ENCODE peak calls at places on chromosomes 13 and 19, in nine cellular contexts. R is CD8-positive, alpha-beta memory T cell; V is naive thymus-derived CD4-positive, alpha-beta T cell; T is H9; X is neuronal stem cell; P is transverse colon; I is cardiac muscle cell; S is WERI-Rb-1; W is upper lobe of left lung. H is an unnamed sample. For H3K27me3, the result is how much of the 10 kb centered on the place peaks cover.

GRCh38 chr19:27744926-27745844 is 1467.8 kb downstream of the UQCRFS1 start:
- DNase-seq in T (peak), W (no peak), R (no peak), S (no peak), X (no peak), V (no peak), P (no peak), I (no peak), H (no peak)

GRCh38 chr13:60351326-60351725 is 45.7 kb upstream of the TDRD3 start:
- DNase-seq in W (no peak), S (no peak), T (no peak), I (no peak), P (no peak), V (no peak), R (no peak), X (no peak), H (no peak)

GRCh38 chr13:43564941-43565340 is 221.8 kb downstream of the ENOX1 start:
- DNase-seq in R (no peak), I (no peak), T (no peak), V (no peak), W (no peak), P (no peak), S (no peak), X (no peak), H (no peak)

GRCh38 chr13:50577806-50578205 is 265.7 kb downstream of the DLEU7 start:
- DNase-seq in W (no peak), P (no peak), S (no peak), R (no peak), X (no peak), V (no peak), I (no peak), T (no peak), H (no peak)

GRCh38 chr13:32823597-32823996 is 192.6 kb upstream of the KL start:
- DNase-seq in S (no peak), V (no peak), R (no peak), T (no peak), P (no peak), I (no peak), X (no peak), W (no peak), H (no peak)

GRCh38 chr19:50629801-50630200 is 9.9 kb downstream of the SYT3 start:
- DNase-seq in V (no peak), R (no peak), S (no peak), X (no peak), I (no peak), W (peak), T (no peak), P (no peak), H (no peak)

GRCh38 chr19:5460748-5461147 is 5.5 kb downstream of the ZNRF4 start:
- DNase-seq in X (no peak), S (no peak), V (no peak), W (no peak), P (no peak), R (no peak), T (no peak), I (no peak), H (no peak)

GRCh38 chr13:107373551-107373950 is 805.6 kb upstream of the ARGLU1 start:
- DNase-seq in W (no peak), T (peak), R (no peak), P (no peak), S (no peak), X (peak), V (no peak), I (peak), H (peak)

GRCh38 chr19:9075064-9075964 is 11.5 kb upstream of the OR1M1 start:
- DNase-seq in I (peak), X (peak), V (no peak), T (peak), R (no peak), W (peak), S (no peak), P (peak), H (peak)

GRCh38 chr19:17097593-17098126 is 22.1 kb downstream of the MYO9B start:
- DNase-seq in P (no peak), R (no peak), X (no peak), S (no peak), I (peak), V (no peak), T (no peak), W (no peak), H (peak)

GRCh38 chr19:11813801-11814706 is at the start of gene ZNF440:
- DNase-seq in X (peak), I (peak), T (peak), V (peak), W (peak), P (peak), S (peak), R (peak), H (peak)

GRCh38 chr19:18006895-18007604 is 920 bp upstream of the ARRDC2 start:
- DNase-seq in X (peak), W (peak), V (peak), S (peak), P (peak), R (peak), I (peak), T (peak), H (peak)

GRCh38 chr19:6241680-6242079 is 38.1 kb downstream of the MLLT1 start:
- DNase-seq in R (no peak), S (no peak), V (no peak), X (no peak), T (no peak), P (no peak), W (no peak), I (no peak), H (no peak)

GRCh38 chr13:61144834-61145593 is 270.6 kb downstream of the PCDH20 start:
- DNase-seq in W (peak), X (no peak), S (no peak), P (no peak), R (no peak), I (no peak), V (no peak), T (no peak), H (no peak)

GRCh38 chr19:45428385-45429231 is 4.9 kb upstream of the ERCC1 start:
- DNase-seq in X (no peak), V (no peak), P (peak), W (peak), T (peak), R (no peak), I (peak), S (peak), H (no peak)

GRCh38 chr13:20359335-20359734 is 127.2 kb upstream of the GJB6 start:
- DNase-seq in P (no peak), R (no peak), V (no peak), S (no peak), W (no peak), T (no peak), I (no peak), X (no peak), H (no peak)

GRCh38 chr19:4119763-4120162 is 4.2 kb downstream of the MAP2K2 start:
- DNase-seq in R (no peak), W (peak), T (no peak), I (no peak), S (no peak), P (no peak), V (no peak), X (no peak), H (no peak)

GRCh38 chr19:33727331-33728028 is 69.2 kb upstream of the KCTD15 start:
- DNase-seq in W (peak), X (no peak), T (no peak), S (no peak), V (no peak), I (no peak), R (no peak), P (no peak), H (no peak)

GRCh38 chr13:109400192-109400591 is 386.2 kb downstream of the IRS2 start:
- DNase-seq in V (no peak), W (no peak), T (peak), P (peak), I (no peak), X (no peak), R (no peak), S (no peak), H (peak)

GRCh38 chr13:109395014-109395413 is 391.4 kb downstream of the IRS2 start:
- DNase-seq in P (no peak), X (no peak), R (no peak), V (no peak), W (no peak), T (no peak), S (no peak), I (no peak), H (no peak)

GRCh38 chr13:109396266-109396665 is 390.1 kb downstream of the IRS2 start:
- DNase-seq in I (no peak), R (no peak), T (no peak), W (no peak), P (no peak), S (no peak), X (no peak), V (no peak), H (no peak)

GRCh38 chr13:109394311-109394988 is 391.9 kb downstream of the IRS2 start:
- DNase-seq in I (no peak), X (no peak), T (no peak), R (no peak), P (no peak), V (no peak), W (no peak), S (no peak), H (no peak)

GRCh38 chr13:109397285-109397684 is 389.1 kb downstream of the IRS2 start:
- DNase-seq in W (no peak), R (no peak), X (no peak), I (no peak), T (no peak), S (no peak), P (no peak), V (no peak), H (no peak)
- H3K27ac ChIP-seq in W (peak), R (no peak), X (no peak), I (no peak), T (no peak), S (no peak), P (no peak), V (no peak), H (no peak)

GRCh38 chr13:99982741-99983400 is 1.3 kb downstream of the ZIC2 start:
- DNase-seq in T (no peak), I (peak), S (peak), V (no peak), P (no peak), X (no peak), W (peak), R (no peak), H (no peak)
- H3K27me3 ChIP-seq in T (under half), I (half or more), S (under half), V (half or more), P (half or more), X (under half), W (half or more), R (half or more), H (half or more)

GRCh38 chr13:63433546-63434150 is 2018.0 kb upstream of the PCDH20 start:
- DNase-seq in R (no peak), I (no peak), T (no peak), W (no peak), V (no peak), S (no peak), P (no peak), X (no peak), H (no peak)
- H3K27ac ChIP-seq in R (no peak), I (no peak), T (no peak), W (no peak), V (no peak), S (no peak), P (no peak), X (no peak), H (no peak)

GRCh38 chr13:112995395-112996091 is 26.5 kb downstream of the MCF2L start:
- DNase-seq in W (peak), S (no peak), P (peak), I (peak), X (no peak), T (no peak), V (no peak), R (no peak), H (peak)
- H3K27me3 ChIP-seq in W (under half), S (under half), P (under half), I (under half), X (under half), T (under half), V (under half), R (under half), H (under half)

DNA sequence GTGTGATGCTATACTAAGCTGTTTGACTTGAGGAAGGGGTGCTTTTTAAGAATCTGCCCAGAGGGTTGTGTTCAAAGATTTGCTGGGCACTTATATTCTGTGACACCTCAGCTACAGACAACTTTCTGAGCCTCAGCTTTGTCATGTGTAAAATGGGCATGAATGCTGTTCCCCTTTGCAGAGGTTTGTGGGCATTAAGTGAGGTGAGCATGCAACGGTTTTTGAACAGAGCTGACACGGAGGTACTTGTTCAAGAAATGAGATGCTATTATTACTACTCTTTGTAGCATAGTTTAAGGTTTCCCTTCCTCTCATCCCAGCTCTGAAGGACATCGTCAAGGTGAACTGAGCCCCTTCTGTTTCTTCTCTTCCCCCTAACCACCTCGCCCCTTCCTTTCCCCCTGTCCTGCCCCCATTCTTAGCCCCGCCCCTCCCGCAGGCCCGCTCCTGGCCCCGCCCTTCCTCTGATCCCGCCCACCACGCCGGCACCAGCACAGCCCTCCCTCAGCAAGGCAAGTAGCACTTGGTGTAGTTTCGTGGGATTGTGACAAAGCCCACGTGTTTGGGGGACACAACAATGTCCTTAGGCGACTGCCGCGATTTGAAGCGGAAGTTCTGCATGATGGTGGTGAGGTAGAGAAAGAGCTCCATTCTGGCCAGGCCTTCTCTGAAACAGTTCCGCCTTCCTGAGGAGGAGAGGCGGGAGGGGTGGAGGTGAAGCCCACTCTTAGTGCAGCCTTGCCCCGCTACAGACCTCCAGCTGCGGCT is 26.1 kb upstream of the CYP2A7 start:
- DNase-seq in X (no peak), P (no peak), V (peak), S (no peak), R (peak), T (peak), W (peak), I (no peak), H (no peak)
- H3K27ac ChIP-seq in X (no peak), P (peak), V (peak), S (no peak), R (no peak), T (no peak), W (peak), I (no peak), H (no peak)

DNA sequence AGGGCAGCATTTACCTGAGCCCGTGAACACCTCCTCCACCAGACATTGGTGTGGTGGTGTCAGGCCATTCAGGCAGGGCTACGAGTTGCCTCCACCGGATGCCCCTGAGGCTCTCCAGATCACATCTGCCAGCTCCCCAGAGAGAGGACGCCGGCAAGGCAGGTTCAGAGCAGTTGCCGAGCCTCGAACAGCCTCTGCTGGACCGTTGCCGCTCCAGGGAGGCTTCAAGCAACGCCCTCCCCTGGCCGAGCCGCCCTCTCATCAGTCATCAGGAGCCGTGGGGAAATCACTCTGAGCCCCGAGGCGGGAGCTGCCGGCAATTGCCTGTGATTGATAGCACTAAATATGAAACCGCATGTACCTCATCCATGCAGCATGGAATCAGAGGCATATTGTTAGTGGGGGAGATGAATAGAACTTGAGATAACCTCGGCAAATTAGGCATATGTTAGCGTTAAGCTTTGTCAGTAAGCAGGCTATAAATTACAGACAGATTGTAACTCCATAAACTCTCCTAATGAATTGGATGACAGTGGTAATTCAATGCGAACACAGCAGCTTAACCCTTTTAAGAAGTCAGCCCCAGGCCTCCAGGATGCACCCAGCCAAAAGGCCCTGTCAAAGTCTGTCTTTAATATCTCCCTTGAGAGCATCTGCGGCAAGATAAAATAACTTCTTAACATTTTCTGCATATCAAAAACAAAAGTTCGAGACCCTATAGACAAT is 29.8 kb upstream of the SPACA7 start:
- DNase-seq in X (no peak), S (peak), R (no peak), P (no peak), W (peak), T (peak), V (no peak), I (peak), H (no peak)
- H3K27me3 ChIP-seq in X (under half), S (half or more), R (under half), P (under half), W (under half), T (under half), V (under half), I (half or more), H (under half)

DNA sequence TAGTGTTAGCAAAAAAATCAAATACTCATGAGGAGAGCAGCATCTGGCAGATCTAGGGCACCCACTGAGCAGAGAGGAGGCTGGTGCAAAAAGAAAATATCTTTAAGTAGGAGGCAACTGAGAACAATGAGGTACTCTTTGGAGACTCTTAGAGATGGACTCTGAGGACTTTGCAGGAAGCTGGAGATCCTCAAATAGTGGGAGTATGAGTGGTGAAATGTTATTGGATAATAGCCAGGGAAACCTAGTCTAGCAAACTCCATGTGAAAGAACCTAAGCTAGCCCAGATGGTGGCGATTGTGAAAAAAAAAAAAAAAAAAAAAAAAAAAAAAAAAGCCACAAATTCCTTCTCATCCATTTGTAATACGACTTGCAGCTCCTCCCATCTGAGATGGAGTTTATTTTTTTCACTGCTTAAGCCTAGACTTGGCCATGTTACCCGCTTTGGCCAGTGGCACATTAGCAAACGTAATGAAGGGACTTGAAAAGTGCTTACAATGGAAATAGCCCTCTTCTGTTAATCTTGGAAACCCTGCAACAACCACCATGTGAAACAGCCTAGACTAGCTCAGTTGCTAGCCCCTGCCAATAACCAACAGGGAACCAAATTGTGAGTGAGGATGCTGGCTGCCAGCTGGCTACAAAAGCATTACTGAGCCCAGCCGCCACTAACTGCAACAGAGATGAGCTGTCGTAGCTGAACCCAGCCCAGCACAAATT is 476.2 kb downstream of the KLF12 start:
- DNase-seq in W (no peak), R (no peak), S (no peak), P (no peak), X (no peak), V (no peak), T (no peak), I (no peak), H (no peak)
- H3K27ac ChIP-seq in W (no peak), R (no peak), S (no peak), P (peak), X (no peak), V (no peak), T (no peak), I (no peak), H (no peak)

GRCh38 chr19:10421981-10422461 is 1.7 kb downstream of the PDE4A start:
- DNase-seq in V (no peak), X (no peak), T (no peak), P (no peak), W (no peak), I (no peak), R (no peak), S (no peak), H (no peak)
- H3K27me3 ChIP-seq in V (under half), X (half or more), T (half or more), P (half or more), W (half or more), I (half or more), R (half or more), S (under half), H (under half)

H was measured in small intestine.